ENCODE peak calls at places on chromosomes 7 and 10, in six cellular contexts. C is PC-3, A is aorta, S is neuronal stem cell, Y is tibial nerve, H is sigmoid colon. D is an unnamed sample.
A peak's percentile ranks its signal among the peaks of the same experiment; 100 is the strongest.

GRCh38 chr10:119337223-119337622 is 129.9 kb downstream of the GRK5 start:
- DNase-seq in A (no peak), C (no peak), H (no peak), S (no peak), Y (no peak), D (no peak)

GRCh38 chr10:28880551-28880950 is 203.2 kb downstream of the BAMBI start:
- DNase-seq in Y (no peak), S (no peak), C (no peak), A (no peak), H (no peak), D (no peak)

GRCh38 chr7:126529254-126529653 is 723.5 kb downstream of the GRM8 start:
- DNase-seq in C (no peak), S (no peak), Y (no peak), A (no peak), H (no peak), D (no peak)

GRCh38 chr7:14639801-14640200 is 262.8 kb downstream of the DGKB start:
- DNase-seq in A (no peak), S (no peak), C (peak; percentile 6), H (no peak), Y (no peak), D (no peak)

GRCh38 chr7:24896031-24896433 is 83.9 kb downstream of the OSBPL3 start:
- DNase-seq in Y (no peak), H (no peak), C (no peak), S (no peak), A (no peak), D (no peak)

GRCh38 chr7:151351027-151351426 is 9.4 kb downstream of the NUB1 start:
- DNase-seq in S (no peak), C (no peak), H (no peak), A (no peak), Y (no peak), D (no peak)

GRCh38 chr7:16967174-16967868 is 85.5 kb upstream of the AGR3 start:
- DNase-seq in S (no peak), Y (no peak), C (no peak), H (no peak), A (no peak), D (no peak)

GRCh38 chr10:44051584-44052385 is 333.1 kb downstream of the CXCL12 start:
- DNase-seq in Y (no peak), C (peak; percentile 69), H (no peak), A (no peak), S (no peak), D (no peak)

GRCh38 chr7:49776994-49777393 is 3.6 kb downstream of the VWC2 start:
- DNase-seq in A (no peak), S (no peak), Y (no peak), H (no peak), C (no peak), D (no peak)

GRCh38 chr7:135260930-135261721 is 27.5 kb downstream of the STRA8 start:
- DNase-seq in C (no peak), S (no peak), H (peak; percentile 74), A (no peak), Y (no peak), D (no peak)

GRCh38 chr10:72254891-72255568 is 18.7 kb upstream of the DDIT4 start:
- DNase-seq in A (peak; percentile 88), S (peak; percentile 44), C (no peak), Y (peak; percentile 91), H (peak; percentile 98), D (peak; percentile 77)

GRCh38 chr7:40429821-40430220 is 295.0 kb downstream of the SUGCT start:
- DNase-seq in A (no peak), S (no peak), C (no peak), H (no peak), Y (no peak), D (no peak)

GRCh38 chr7:27784399-27785053 is 44.6 kb downstream of the TAX1BP1 start:
- DNase-seq in S (peak; percentile 14), H (no peak), A (no peak), C (peak; percentile 96), Y (no peak), D (no peak)

DNA sequence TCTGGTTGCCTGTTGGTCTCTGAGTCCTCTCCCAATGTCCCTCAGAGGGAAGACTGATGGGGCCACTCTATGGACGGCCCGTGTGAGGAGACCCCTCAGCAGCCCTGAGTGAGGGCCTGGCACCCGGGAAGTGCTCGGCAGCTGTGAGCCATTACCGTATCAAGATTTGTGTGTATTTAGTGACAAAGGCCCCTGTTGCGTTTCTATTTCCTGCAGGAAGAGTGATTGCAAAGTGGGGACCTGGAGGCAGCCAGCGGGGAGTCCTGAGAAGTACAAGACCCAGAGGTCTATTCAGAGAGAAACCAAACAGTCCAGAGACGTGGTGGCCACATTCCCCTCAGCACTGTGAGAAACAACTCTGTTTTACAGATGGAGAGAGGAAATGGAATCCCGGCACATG is 51.1 kb upstream of the CHST15 start:
- DNase-seq in Y (no peak), C (no peak), A (no peak), S (no peak), H (peak; percentile 59), D (no peak)
- H3K4me1 ChIP-seq in Y (peaks cover 11% of the 10 kb centered on the region), C (no peaks in the 10 kb centered on the region), A (no peaks in the 10 kb centered on the region), S (peaks cover 7% of the 10 kb centered on the region), H (peaks cover 8% of the 10 kb centered on the region), D (peaks cover 11% of the 10 kb centered on the region)

GRCh38 chr7:137996871-137997270 is 5.0 kb downstream of the CREB3L2 start:
- DNase-seq in A (no peak), Y (no peak), H (no peak), S (no peak), C (no peak), D (no peak)
- H3K4me1 ChIP-seq in A (no peaks in the 10 kb centered on the region), Y (peaks cover 66% of the 10 kb centered on the region), H (peaks cover 81% of the 10 kb centered on the region), S (peaks cover 13% of the 10 kb centered on the region), C (peaks cover 21% of the 10 kb centered on the region), D (peaks cover 32% of the 10 kb centered on the region)

GRCh38 chr10:110105873-110106272 is 98.1 kb downstream of the ADD3 start:
- DNase-seq in H (no peak), S (no peak), A (no peak), C (no peak), Y (no peak), D (no peak)
- H3K4me1 ChIP-seq in H (no peaks in the 10 kb centered on the region), S (no peaks in the 10 kb centered on the region), A (no peaks in the 10 kb centered on the region), C (no peaks in the 10 kb centered on the region), Y (peaks cover 3% of the 10 kb centered on the region), D (no peaks in the 10 kb centered on the region)

GRCh38 chr10:112958275-112958995 is 8.4 kb downstream of the TCF7L2 start:
- DNase-seq in A (no peak), Y (no peak), C (peak; percentile 62), S (no peak), H (no peak), D (no peak)
- H3K4me1 ChIP-seq in A (peaks cover 2% of the 10 kb centered on the region), Y (peaks cover 18% of the 10 kb centered on the region), C (peaks cover 62% of the 10 kb centered on the region), S (peaks cover 32% of the 10 kb centered on the region), H (peaks cover 84% of the 10 kb centered on the region), D (peaks cover 62% of the 10 kb centered on the region)

GRCh38 chr7:28986028-28986427 is 27.9 kb upstream of the TRIL start:
- DNase-seq in S (no peak), Y (no peak), A (no peak), C (no peak), H (no peak), D (no peak)
- H3K4me1 ChIP-seq in S (peaks cover 12% of the 10 kb centered on the region), Y (no peaks in the 10 kb centered on the region), A (no peaks in the 10 kb centered on the region), C (peaks cover 14% of the 10 kb centered on the region), H (peaks cover 11% of the 10 kb centered on the region), D (peaks cover 25% of the 10 kb centered on the region)

GRCh38 chr10:14586901-14587300 is 187.8 kb downstream of the FAM107B start:
- DNase-seq in S (no peak), C (no peak), A (no peak), H (no peak), Y (no peak), D (no peak)

GRCh38 chr10:14585287-14586193 is 189.2 kb downstream of the FAM107B start:
- DNase-seq in C (peak; percentile 58), Y (no peak), S (no peak), H (no peak), A (no peak), D (no peak)

GRCh38 chr10:14584643-14585042 is 190.1 kb downstream of the FAM107B start:
- DNase-seq in H (no peak), A (no peak), C (no peak), S (no peak), Y (no peak), D (no peak)

GRCh38 chr10:14588084-14588937 is 186.4 kb downstream of the FAM107B start:
- DNase-seq in S (no peak), A (peak; percentile 79), C (peak; percentile 77), Y (no peak), H (no peak), D (no peak)

DNA sequence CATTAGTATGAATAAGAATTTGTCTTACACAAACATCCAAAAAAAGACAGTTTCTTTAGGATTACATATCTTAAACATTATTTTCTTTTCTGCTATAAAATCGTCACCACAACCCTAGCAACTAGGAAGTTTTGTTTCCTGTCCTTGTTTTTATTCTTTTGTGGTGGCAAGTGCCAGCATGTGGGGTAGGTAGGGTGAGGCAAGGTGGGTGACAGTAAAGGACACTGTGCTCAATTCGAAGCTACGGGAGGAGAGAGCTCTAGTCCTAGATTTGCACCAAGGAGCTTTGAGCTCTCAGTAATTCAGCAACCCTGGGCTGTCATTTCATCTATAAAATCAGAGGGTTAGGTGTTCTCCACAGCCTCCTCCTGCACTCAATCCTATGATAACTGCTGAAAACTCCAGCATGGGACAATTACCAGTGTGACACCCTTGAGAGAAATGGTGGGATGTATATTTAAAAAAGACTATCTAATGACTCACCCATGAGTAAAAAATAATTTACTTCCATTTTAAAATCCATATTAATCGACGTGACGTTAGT is 187.1 kb downstream of the FAM107B start:
- DNase-seq in S (no peak), C (no peak), H (no peak), Y (no peak), A (no peak), D (no peak)
- H3K4me1 ChIP-seq in S (peaks cover 2% of the 10 kb centered on the region), C (peaks cover 67% of the 10 kb centered on the region), H (no peaks in the 10 kb centered on the region), Y (peaks cover 21% of the 10 kb centered on the region), A (no peaks in the 10 kb centered on the region), D (peaks cover 29% of the 10 kb centered on the region)

DNA sequence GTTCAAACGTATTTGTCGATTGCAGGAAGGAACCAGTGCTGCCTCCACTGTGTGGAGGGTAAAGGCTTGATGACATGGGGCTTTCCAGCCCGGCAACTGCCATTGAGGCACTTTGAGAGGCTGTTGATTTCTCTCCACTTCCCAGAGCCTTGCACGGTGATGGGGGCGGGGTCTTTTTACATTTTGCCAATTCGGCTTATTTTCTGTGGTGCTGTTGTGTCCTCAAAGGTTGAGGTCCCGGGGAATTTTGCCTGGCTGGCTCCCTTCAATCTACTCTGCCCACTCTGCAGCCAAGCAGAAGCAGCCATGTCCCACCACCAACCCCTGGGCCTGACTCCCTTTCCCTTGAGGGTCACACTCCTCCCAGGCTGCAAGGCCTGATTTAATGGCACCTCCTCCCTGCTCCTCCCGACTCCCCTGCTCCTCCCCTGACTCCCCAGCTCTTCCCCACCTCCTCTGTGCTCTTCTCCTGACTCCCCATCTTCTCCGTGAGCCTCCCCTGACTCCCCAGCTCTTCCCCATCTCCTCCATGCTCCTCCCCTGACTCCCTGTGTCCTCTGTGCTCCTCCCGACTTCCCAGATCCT is 39.0 kb downstream of the OAT start:
- DNase-seq in H (peak; percentile 50), S (no peak), Y (no peak), C (no peak), A (no peak), D (peak; percentile 24)
- H3K4me1 ChIP-seq in H (no peaks in the 10 kb centered on the region), S (peaks cover 3% of the 10 kb centered on the region), Y (no peaks in the 10 kb centered on the region), C (peaks cover 26% of the 10 kb centered on the region), A (peaks cover 3% of the 10 kb centered on the region), D (peaks cover 7% of the 10 kb centered on the region)

D was measured in RWPE2.